ENCODE peak calls at places on chromosomes 4 and X, in seven cellular contexts. One of them, this sample, is unnamed.
A peak's percentile ranks its signal among the peaks of the same experiment; 100 is the strongest.

GRCh38 chr4:113146876-113147358 is 97.5 kb downstream of the ANK2 start:
- DNase-seq in effector memory CD4-positive, alpha-beta T cell: no peak
- DNase-seq in A549: no peak
- DNase-seq in T-helper 9 cell: no peak
- DNase-seq in epithelial cell of esophagus: no peak
- DNase-seq in amygdala: no peak
- DNase-seq in germinal center: no peak
- DNase-seq in this sample: no peak

GRCh38 chr4:24753519-24753918 is 41.9 kb upstream of the SOD3 start:
- DNase-seq in germinal center: no peak
- DNase-seq in A549: peak; percentile 79
- DNase-seq in epithelial cell of esophagus: peak; percentile 100
- DNase-seq in T-helper 9 cell: no peak
- DNase-seq in effector memory CD4-positive, alpha-beta T cell: no peak
- DNase-seq in amygdala: no peak
- DNase-seq in this sample: no peak

GRCh38 chrX:12701625-12702024 is 89.6 kb upstream of the PRPS2 start:
- DNase-seq in effector memory CD4-positive, alpha-beta T cell: no peak
- DNase-seq in A549: peak; percentile 83
- DNase-seq in germinal center: peak; percentile 41
- DNase-seq in amygdala: peak; percentile 1
- DNase-seq in epithelial cell of esophagus: peak; percentile 85
- DNase-seq in T-helper 9 cell: no peak
- DNase-seq in this sample: peak; percentile 69

GRCh38 chrX:73847991-73848390 is 285.0 kb downstream of the CHIC1 start:
- DNase-seq in germinal center: no peak
- DNase-seq in effector memory CD4-positive, alpha-beta T cell: no peak
- DNase-seq in A549: no peak
- DNase-seq in epithelial cell of esophagus: no peak
- DNase-seq in amygdala: no peak
- DNase-seq in T-helper 9 cell: no peak
- DNase-seq in this sample: no peak

GRCh38 chrX:39542316-39542715 is 555.4 kb downstream of the BCOR start:
- DNase-seq in T-helper 9 cell: no peak
- DNase-seq in epithelial cell of esophagus: no peak
- DNase-seq in effector memory CD4-positive, alpha-beta T cell: no peak
- DNase-seq in A549: no peak
- DNase-seq in germinal center: no peak
- DNase-seq in amygdala: no peak
- DNase-seq in this sample: no peak

GRCh38 chrX:123873956-123874355 is 14.1 kb downstream of the XIAP start:
- DNase-seq in epithelial cell of esophagus: no peak
- DNase-seq in T-helper 9 cell: no peak
- DNase-seq in amygdala: no peak
- DNase-seq in germinal center: no peak
- DNase-seq in effector memory CD4-positive, alpha-beta T cell: no peak
- DNase-seq in A549: no peak
- DNase-seq in this sample: no peak

GRCh38 chr4:2251073-2251794 is 9.3 kb upstream of the HAUS3 start:
- DNase-seq in amygdala: no peak
- DNase-seq in epithelial cell of esophagus: no peak
- DNase-seq in germinal center: no peak
- DNase-seq in T-helper 9 cell: no peak
- DNase-seq in effector memory CD4-positive, alpha-beta T cell: no peak
- DNase-seq in A549: no peak
- DNase-seq in this sample: no peak

GRCh38 chrX:81890476-81890875 is 688.6 kb downstream of the SH3BGRL start:
- DNase-seq in effector memory CD4-positive, alpha-beta T cell: no peak
- DNase-seq in epithelial cell of esophagus: no peak
- DNase-seq in germinal center: no peak
- DNase-seq in amygdala: no peak
- DNase-seq in A549: no peak
- DNase-seq in T-helper 9 cell: no peak
- DNase-seq in this sample: no peak

GRCh38 chr4:181854142-181854541 is 389.1 kb upstream of the TENM3 start:
- DNase-seq in A549: no peak
- DNase-seq in T-helper 9 cell: no peak
- DNase-seq in germinal center: no peak
- DNase-seq in effector memory CD4-positive, alpha-beta T cell: no peak
- DNase-seq in amygdala: no peak
- DNase-seq in epithelial cell of esophagus: peak; percentile 89
- DNase-seq in this sample: no peak

GRCh38 chrX:119826399-119826959 is 26.3 kb downstream of the UPF3B start:
- DNase-seq in T-helper 9 cell: no peak
- DNase-seq in A549: no peak
- DNase-seq in amygdala: no peak
- DNase-seq in epithelial cell of esophagus: peak; percentile 7
- DNase-seq in germinal center: no peak
- DNase-seq in effector memory CD4-positive, alpha-beta T cell: no peak
- DNase-seq in this sample: no peak

GRCh38 chr4:6734165-6734786 is 18.3 kb downstream of the BLOC1S4 start:
- DNase-seq in epithelial cell of esophagus: no peak
- DNase-seq in A549: no peak
- DNase-seq in amygdala: no peak
- DNase-seq in T-helper 9 cell: no peak
- DNase-seq in germinal center: no peak
- DNase-seq in effector memory CD4-positive, alpha-beta T cell: no peak
- DNase-seq in this sample: no peak

GRCh38 chrX:139766545-139766983 is 58.6 kb upstream of the MCF2 start:
- DNase-seq in effector memory CD4-positive, alpha-beta T cell: no peak
- DNase-seq in amygdala: no peak
- DNase-seq in A549: no peak
- DNase-seq in germinal center: peak; percentile 4
- DNase-seq in epithelial cell of esophagus: no peak
- DNase-seq in T-helper 9 cell: no peak
- DNase-seq in this sample: no peak

GRCh38 chrX:1126738-1127137 is 85.7 kb downstream of the CRLF2 start:
- DNase-seq in A549: no peak
- DNase-seq in effector memory CD4-positive, alpha-beta T cell: no peak
- DNase-seq in amygdala: no peak
- DNase-seq in germinal center: no peak
- DNase-seq in T-helper 9 cell: no peak
- DNase-seq in epithelial cell of esophagus: no peak
- DNase-seq in this sample: no peak

GRCh38 chrX:134760671-134761070 is 102.4 kb upstream of the PLAC1 start:
- DNase-seq in T-helper 9 cell: no peak
- DNase-seq in germinal center: no peak
- DNase-seq in A549: no peak
- DNase-seq in epithelial cell of esophagus: peak; percentile 61
- DNase-seq in amygdala: no peak
- DNase-seq in effector memory CD4-positive, alpha-beta T cell: no peak
- DNase-seq in this sample: no peak

GRCh38 chr4:24471623-24472510 is 112.5 kb downstream of the DHX15 start:
- DNase-seq in effector memory CD4-positive, alpha-beta T cell: no peak
- DNase-seq in germinal center: peak; percentile 24
- DNase-seq in amygdala: no peak
- DNase-seq in A549: peak; percentile 3
- DNase-seq in T-helper 9 cell: no peak
- DNase-seq in epithelial cell of esophagus: peak; percentile 4
- DNase-seq in this sample: no peak

GRCh38 chrX:86171366-86171765 is 23.1 kb downstream of the DACH2 start:
- DNase-seq in A549: peak; percentile 47
- DNase-seq in amygdala: no peak
- DNase-seq in germinal center: no peak
- DNase-seq in epithelial cell of esophagus: peak; percentile 71
- DNase-seq in T-helper 9 cell: no peak
- DNase-seq in effector memory CD4-positive, alpha-beta T cell: no peak
- DNase-seq in this sample: no peak

GRCh38 chr4:55184600-55185523 is 59.5 kb upstream of the KDR start:
- DNase-seq in epithelial cell of esophagus: peak; percentile 82
- DNase-seq in A549: peak; percentile 21
- DNase-seq in amygdala: no peak
- DNase-seq in T-helper 9 cell: no peak
- DNase-seq in germinal center: no peak
- DNase-seq in effector memory CD4-positive, alpha-beta T cell: no peak
- DNase-seq in this sample: no peak

GRCh38 chrX:80576815-80577533 is 156.7 kb downstream of the TENT5D start:
- DNase-seq in T-helper 9 cell: no peak
- DNase-seq in A549: no peak
- DNase-seq in amygdala: no peak
- DNase-seq in effector memory CD4-positive, alpha-beta T cell: no peak
- DNase-seq in germinal center: no peak
- DNase-seq in epithelial cell of esophagus: no peak
- DNase-seq in this sample: no peak

GRCh38 chr4:147560632-147561031 is 56.6 kb upstream of the TMEM184C start:
- DNase-seq in T-helper 9 cell: no peak
- DNase-seq in epithelial cell of esophagus: peak; percentile 56
- DNase-seq in effector memory CD4-positive, alpha-beta T cell: no peak
- DNase-seq in A549: no peak
- DNase-seq in amygdala: no peak
- DNase-seq in germinal center: no peak
- DNase-seq in this sample: no peak

GRCh38 chr4:148268835-148269234 is 173.4 kb downstream of the NR3C2 start:
- DNase-seq in effector memory CD4-positive, alpha-beta T cell: no peak
- DNase-seq in T-helper 9 cell: no peak
- DNase-seq in amygdala: no peak
- DNase-seq in epithelial cell of esophagus: peak; percentile 4
- DNase-seq in germinal center: no peak
- DNase-seq in A549: no peak
- DNase-seq in this sample: no peak

GRCh38 chr4:3328814-3329663 is 36.2 kb downstream of the RGS12 start:
- DNase-seq in epithelial cell of esophagus: no peak
- DNase-seq in amygdala: no peak
- DNase-seq in effector memory CD4-positive, alpha-beta T cell: no peak
- DNase-seq in germinal center: no peak
- DNase-seq in T-helper 9 cell: no peak
- DNase-seq in A549: no peak
- DNase-seq in this sample: no peak

GRCh38 chr4:15779336-15779735 is 1.2 kb downstream of the CD38 start:
- DNase-seq in effector memory CD4-positive, alpha-beta T cell: no peak
- DNase-seq in T-helper 9 cell: no peak
- DNase-seq in epithelial cell of esophagus: peak; percentile 62
- DNase-seq in germinal center: no peak
- DNase-seq in amygdala: peak; percentile 16
- DNase-seq in A549: peak; percentile 75
- DNase-seq in this sample: no peak

GRCh38 chr4:178136736-178137345 is 694.6 kb upstream of the AGA start:
- DNase-seq in epithelial cell of esophagus: no peak
- DNase-seq in effector memory CD4-positive, alpha-beta T cell: no peak
- DNase-seq in T-helper 9 cell: no peak
- DNase-seq in A549: no peak
- DNase-seq in germinal center: no peak
- DNase-seq in amygdala: no peak
- DNase-seq in this sample: no peak

GRCh38 chrX:17374619-17375360 is at the start of gene NHS:
- DNase-seq in effector memory CD4-positive, alpha-beta T cell: no peak
- DNase-seq in germinal center: peak; percentile 8
- DNase-seq in T-helper 9 cell: no peak
- DNase-seq in epithelial cell of esophagus: peak; percentile 87
- DNase-seq in amygdala: peak; percentile 5
- DNase-seq in A549: peak; percentile 87
- DNase-seq in this sample: peak; percentile 46